ENCODE peak calls at places on chromosomes 5 and 9, in four cellular contexts. Z, W, P and X are unnamed samples.

GRCh38 chr5:53022889-53023511 is 33.8 kb downstream of the ITGA2 start:
- DNase-seq in Z (no peak), W (no peak), P (no peak), X (no peak)

GRCh38 chr5:17182494-17182893 is 34.9 kb upstream of the BASP1 start:
- DNase-seq in Z (no peak), W (no peak), P (no peak), X (no peak)

GRCh38 chr9:120183615-120184014 is 396.4 kb downstream of the CDK5RAP2 start:
- DNase-seq in Z (no peak), W (no peak), P (no peak), X (no peak)

GRCh38 chr5:79495311-79495710 is 18.6 kb downstream of the HOMER1 start:
- DNase-seq in Z (no peak), W (no peak), P (peak; percentile 72), X (peak; percentile 63)

GRCh38 chr5:131164161-131164930 is 710 bp downstream of the HINT1 start:
- DNase-seq in Z (peak; percentile 61), W (no peak), P (peak; percentile 83), X (peak; percentile 88)

GRCh38 chr5:98694902-98695301 is 78.6 kb upstream of the RGMB start:
- DNase-seq in Z (no peak), W (no peak), P (no peak), X (no peak)

GRCh38 chr5:141805874-141806273 is 72.3 kb downstream of the PCDH1 start:
- DNase-seq in Z (no peak), W (no peak), P (no peak), X (no peak)

GRCh38 chr5:435961-436640 is 6.9 kb upstream of the EXOC3 start:
- DNase-seq in Z (peak; percentile 47), W (no peak), P (peak; percentile 29), X (no peak)

GRCh38 chr5:104764197-104764596 is 1201.6 kb upstream of the NUDT12 start:
- DNase-seq in Z (no peak), W (no peak), P (no peak), X (no peak)

GRCh38 chr9:18396102-18396728 is 77.7 kb upstream of the ADAMTSL1 start:
- DNase-seq in Z (no peak), W (no peak), P (peak; percentile 32), X (no peak)

GRCh38 chr9:18861599-18862546 is 171.1 kb downstream of the SAXO1 start:
- DNase-seq in Z (peak; percentile 49), W (no peak), P (peak; percentile 44), X (no peak)

GRCh38 chr5:106127341-106127781 is 1543.4 kb downstream of the EFNA5 start:
- DNase-seq in Z (no peak), W (no peak), P (peak; percentile 80), X (peak; percentile 89)

GRCh38 chr9:86948153-86948929 is 1.0 kb upstream of the GAS1 start:
- DNase-seq in Z (peak; percentile 74), W (no peak), P (peak; percentile 81), X (peak; percentile 86)

GRCh38 chr5:138824924-138825863 is 49.9 kb downstream of the LRRTM2 start:
- DNase-seq in Z (no peak), W (no peak), P (no peak), X (no peak)

GRCh38 chr9:123757547-123757946 is 172.4 kb downstream of the DENND1A start:
- DNase-seq in Z (no peak), W (no peak), P (peak; percentile 48), X (no peak)

GRCh38 chr9:89882876-89883275 is 278.1 kb downstream of the GADD45G start:
- DNase-seq in Z (peak; percentile 12), W (no peak), P (no peak), X (no peak)

GRCh38 chr9:100167176-100167575 is 68.1 kb downstream of the INVS start:
- DNase-seq in Z (no peak), W (no peak), P (no peak), X (no peak)

GRCh38 chr5:98763001-98763630 is 10.3 kb upstream of the RGMB start:
- DNase-seq in Z (peak; percentile 65), W (no peak), P (peak; percentile 97), X (peak; percentile 9)

GRCh38 chr5:143063175-143063970 is 293.2 kb downstream of the ARHGAP26 start:
- DNase-seq in Z (no peak), W (no peak), P (no peak), X (no peak)

GRCh38 chr5:80411589-80412219 is 3.8 kb downstream of the ZFYVE16 start:
- DNase-seq in Z (no peak), W (no peak), P (no peak), X (no peak)

GRCh38 chr9:94937214-94937903 is 210.9 kb downstream of the AOPEP start:
- DNase-seq in Z (no peak), W (no peak), P (peak; percentile 73), X (peak; percentile 78)

GRCh38 chr5:177604116-177604521 is 4.2 kb downstream of the B4GALT7 start:
- DNase-seq in Z (no peak), W (no peak), P (no peak), X (no peak)

GRCh38 chr9:111828193-111828592 is 33.5 kb upstream of the SHOC1 start:
- DNase-seq in Z (no peak), W (no peak), P (peak; percentile 8), X (no peak)

GRCh38 chr9:137222190-137223077 is at the start of gene RNF208:
- DNase-seq in Z (peak; percentile 54), W (no peak), P (no peak), X (no peak)

GRCh38 chr5:165565921-165566320 is 2060.5 kb downstream of the MAT2B start:
- DNase-seq in Z (no peak), W (no peak), P (peak; percentile 6), X (no peak)

GRCh38 chr5:36494028-36494427 is 112.4 kb upstream of the SLC1A3 start:
- DNase-seq in Z (no peak), W (no peak), P (no peak), X (no peak)

GRCh38 chr9:118209343-118209742 is 505.1 kb downstream of the TLR4 start:
- DNase-seq in Z (no peak), W (no peak), P (no peak), X (no peak)

DNA sequence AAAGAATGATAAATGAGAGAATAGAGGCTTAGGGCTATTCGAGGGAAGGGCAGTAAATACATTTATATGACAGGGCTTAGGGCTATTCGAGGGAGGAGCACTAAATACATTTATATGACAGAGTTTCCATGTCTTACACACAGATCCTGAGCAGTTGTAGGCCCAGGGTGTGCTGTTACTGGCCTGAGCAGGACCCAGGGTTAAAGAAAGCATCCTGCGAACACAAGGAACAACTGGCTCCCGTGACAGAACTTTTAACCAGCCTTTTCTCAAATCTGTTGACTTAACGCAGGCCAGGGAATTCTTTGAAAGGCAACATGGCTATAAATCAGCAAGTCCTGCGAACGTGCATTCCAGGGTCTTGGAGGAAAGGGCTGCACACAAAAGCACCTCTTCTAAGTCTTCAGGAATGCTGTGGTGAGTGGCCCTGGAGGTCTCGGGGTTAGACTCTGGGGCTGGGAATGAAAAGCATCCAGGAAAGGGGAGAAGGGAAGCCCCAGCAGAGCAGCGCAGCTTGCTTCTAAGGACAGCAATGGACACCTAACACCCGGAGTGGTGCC is 45.2 kb upstream of the ANKRD55 start:
- DNase-seq in Z (no peak), W (no peak), P (peak; percentile 50), X (no peak)
- H2BK120ac ChIP-seq in Z (no peak overlapping the region), W (no peak overlapping the region), P (no peak overlapping the region), X (peak overlapping the region; percentile 96)

GRCh38 chr5:72767289-72768010 is 49.0 kb upstream of the TNPO1 start:
- DNase-seq in Z (peak; percentile 33), W (no peak), P (peak; percentile 25), X (no peak)

DNA sequence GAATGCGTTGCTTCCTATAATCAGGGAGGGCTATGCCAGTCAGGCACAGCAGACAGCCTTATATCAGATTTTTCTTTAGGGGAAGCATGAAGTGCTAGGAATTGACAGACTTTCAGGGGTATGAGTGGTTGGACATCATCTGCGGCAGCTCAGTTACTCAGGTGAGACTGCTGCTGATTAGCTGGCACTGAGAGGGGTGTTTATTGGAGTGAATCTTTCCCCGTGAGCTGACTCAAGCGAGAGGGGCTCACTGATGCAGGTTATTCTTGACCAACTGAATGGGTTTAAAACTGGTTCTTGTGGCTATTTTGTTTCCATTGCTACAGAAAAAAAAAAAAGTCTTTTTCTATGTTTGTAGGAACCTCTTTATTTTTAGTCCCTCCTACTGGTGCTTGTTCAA is 46.2 kb upstream of the TNPO1 start:
- DNase-seq in Z (no peak), W (no peak), P (no peak), X (no peak)
- H2BK120ac ChIP-seq in Z (no peak overlapping the region), W (no peak overlapping the region), P (no peak overlapping the region), X (no peak overlapping the region)

GRCh38 chr9:131734165-131734610 is 5.7 kb downstream of the RAPGEF1 start:
- DNase-seq in Z (no peak), W (no peak), P (no peak), X (peak; percentile 69)

GRCh38 chr9:131734781-131735180 is 5.1 kb downstream of the RAPGEF1 start:
- DNase-seq in Z (no peak), W (no peak), P (no peak), X (no peak)

GRCh38 chr9:131736440-131736839 is 3.4 kb downstream of the RAPGEF1 start:
- DNase-seq in Z (no peak), W (no peak), P (no peak), X (no peak)

GRCh38 chr9:131733601-131734061 is 6.2 kb downstream of the RAPGEF1 start:
- DNase-seq in Z (peak; percentile 48), W (no peak), P (peak; percentile 89), X (peak; percentile 97)

GRCh38 chr9:131735238-131736181 is 4.4 kb downstream of the RAPGEF1 start:
- DNase-seq in Z (no peak), W (no peak), P (no peak), X (no peak)
- H2BK120ac ChIP-seq in Z (no peak overlapping the region), W (no peak overlapping the region), P (no peak overlapping the region), X (no peak overlapping the region)

GRCh38 chr5:50694027-50694590 is 27.7 kb downstream of the PARP8 start:
- DNase-seq in Z (no peak), W (no peak), P (no peak), X (peak; percentile 71)
- H2BK120ac ChIP-seq in Z (no peak overlapping the region), W (no peak overlapping the region), P (no peak overlapping the region), X (no peak overlapping the region)

DNA sequence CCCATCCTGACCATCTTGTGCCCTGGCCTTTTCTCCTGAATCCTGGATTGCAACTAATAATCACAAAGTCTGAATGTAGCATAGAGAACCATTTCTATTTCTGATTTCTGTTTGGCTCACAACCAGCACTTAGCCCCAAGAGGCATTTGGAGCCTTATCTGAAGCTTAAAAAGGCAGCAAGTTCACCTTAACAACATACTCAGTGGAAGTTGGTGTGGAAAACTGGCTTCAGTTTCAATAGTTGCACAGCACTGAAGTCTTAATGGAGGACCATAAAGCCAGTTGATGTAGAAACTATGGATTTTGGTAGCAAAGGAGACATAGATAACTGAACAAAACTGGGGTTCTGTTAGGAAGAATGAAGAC is 574.1 kb downstream of the PSAT1 start:
- DNase-seq in Z (no peak), W (no peak), P (no peak), X (no peak)
- H2BK120ac ChIP-seq in Z (no peak overlapping the region), W (no peak overlapping the region), P (no peak overlapping the region), X (no peak overlapping the region)